ENCODE peak calls at places on chromosomes 3 and 15, in eight cellular contexts. P is left ventricle myocardium inferior, C is A673, L is uterus, Y is ovary, S is cardiac muscle cell, K is A549, N is psoas muscle. W is an unnamed sample. For H3K4me1, the result is how much of the 10 kb centered on the place peaks cover.

GRCh38 chr3:56547486-56547885 is 9.5 kb upstream of the CCDC66 start:
- DNase-seq in P (no peak), C (no peak), L (no peak), Y (no peak), S (no peak), K (no peak), N (no peak), W (no peak)

GRCh38 chr3:185460719-185461350 is 38.0 kb downstream of the TMEM41A start:
- DNase-seq in P (no peak), C (peak), L (no peak), Y (no peak), S (peak), K (peak), N (no peak), W (no peak)

GRCh38 chr3:94314218-94314883 is 251.5 kb downstream of the NSUN3 start:
- DNase-seq in P (no peak), C (no peak), L (no peak), Y (no peak), S (no peak), K (no peak), N (no peak), W (no peak)

GRCh38 chr3:133181364-133182254 is 143.4 kb downstream of the TMEM108 start:
- DNase-seq in P (no peak), C (no peak), L (no peak), Y (no peak), S (no peak), K (no peak), N (no peak), W (no peak)

GRCh38 chr3:147462856-147463255 is 53.7 kb downstream of the ZIC1 start:
- DNase-seq in P (no peak), C (no peak), L (no peak), Y (no peak), S (no peak), K (no peak), N (no peak), W (no peak)

GRCh38 chr3:190038050-190038631 is 82.6 kb downstream of the P3H2 start:
- DNase-seq in P (peak), C (peak), L (peak), Y (no peak), S (peak), K (peak), N (peak), W (no peak)

GRCh38 chr15:39479916-39480315 is 101.0 kb upstream of the THBS1 start:
- DNase-seq in P (no peak), C (no peak), L (no peak), Y (no peak), S (no peak), K (no peak), N (no peak), W (no peak)

GRCh38 chr3:45554001-45554691 is 40.4 kb upstream of the LIMD1 start:
- DNase-seq in P (peak), C (no peak), L (peak), Y (peak), S (peak), K (no peak), N (peak), W (no peak)

GRCh38 chr15:62896969-62897486 is 145.5 kb upstream of the TPM1 start:
- DNase-seq in P (peak), C (peak), L (peak), Y (peak), S (peak), K (peak), N (peak), W (peak)

GRCh38 chr15:38005949-38006800 is 71.7 kb downstream of the TMCO5A start:
- DNase-seq in P (no peak), C (no peak), L (no peak), Y (no peak), S (no peak), K (no peak), N (no peak), W (no peak)

GRCh38 chr15:38012894-38013293 is 78.5 kb downstream of the TMCO5A start:
- DNase-seq in P (no peak), C (no peak), L (no peak), Y (no peak), S (no peak), K (no peak), N (no peak), W (no peak)

DNA sequence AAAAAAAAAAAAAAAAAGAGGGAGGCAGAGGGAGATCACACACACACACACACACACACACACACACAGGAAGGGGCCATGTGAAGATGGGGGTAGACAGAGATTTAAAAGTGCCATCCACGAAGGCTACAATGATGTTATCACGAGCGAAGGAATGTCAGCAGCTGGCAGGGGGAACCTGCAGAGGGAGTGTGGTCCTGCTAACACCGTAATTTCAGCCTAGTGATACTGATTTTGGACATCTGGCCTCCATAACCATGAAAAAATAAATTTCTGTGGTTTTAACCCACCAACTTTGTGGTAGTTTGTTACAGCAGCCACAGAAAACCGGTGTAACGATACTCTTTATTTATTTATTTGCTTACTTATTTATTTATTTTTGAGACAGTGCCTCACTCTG is 76.0 kb downstream of the TMCO5A start:
- DNase-seq in P (no peak), C (no peak), L (no peak), Y (no peak), S (no peak), K (no peak), N (no peak), W (no peak)
- TF ChIP-seq CTCF in P (no peak), C (no peak), L (no peak), Y (no peak), S (no peak), K (no peak), N (no peak), W (no peak)

DNA sequence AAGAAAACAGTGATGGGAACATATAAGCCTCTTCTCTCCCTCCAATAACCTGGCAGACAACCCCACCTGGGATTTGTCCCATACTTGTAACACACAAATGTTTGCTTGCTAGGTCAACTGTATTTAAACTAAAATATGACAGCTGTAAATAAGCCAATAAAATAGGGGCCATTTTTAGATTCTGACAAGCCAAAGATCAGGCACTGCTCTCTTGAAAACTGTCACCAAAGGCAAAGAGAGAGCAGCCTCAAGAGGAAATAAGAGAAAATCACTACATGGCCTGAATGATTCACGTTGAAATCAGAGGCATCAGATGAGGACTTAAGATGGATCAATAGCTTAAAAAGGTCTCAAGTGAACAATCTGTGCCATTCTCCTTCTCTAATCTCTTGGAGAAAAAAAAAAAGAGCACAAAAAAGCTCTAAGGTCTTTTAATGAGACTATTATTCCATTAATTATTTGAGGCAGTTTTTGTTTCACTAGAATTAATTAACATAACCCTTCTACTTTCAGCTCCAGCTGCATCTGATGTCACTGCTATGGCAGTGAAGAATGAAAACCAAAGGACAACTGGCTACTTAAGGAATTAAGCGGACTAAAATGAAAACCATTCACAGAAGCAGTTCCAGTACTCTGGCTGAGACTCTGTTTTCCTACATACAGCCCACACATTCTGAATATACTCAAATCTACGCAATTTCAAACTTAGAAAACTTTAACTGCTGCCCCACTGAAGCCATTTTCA is 19.0 kb downstream of the MYO5A start:
- DNase-seq in P (no peak), C (no peak), L (no peak), Y (no peak), S (no peak), K (no peak), N (no peak), W (no peak)
- H3K4me1 ChIP-seq in P (under half), C (under half), L (under half), Y (under half), S (under half), K (under half), N (under half), W (under half)

GRCh38 chr3:52128118-52128683 is 26.0 kb downstream of the POC1A start:
- DNase-seq in P (no peak), C (peak), L (no peak), Y (no peak), S (peak), K (peak), N (peak), W (no peak)
- TF ChIP-seq CTCF in P (no peak), C (no peak), L (no peak), Y (no peak), S (no peak), K (no peak), N (no peak), W (no peak)

DNA sequence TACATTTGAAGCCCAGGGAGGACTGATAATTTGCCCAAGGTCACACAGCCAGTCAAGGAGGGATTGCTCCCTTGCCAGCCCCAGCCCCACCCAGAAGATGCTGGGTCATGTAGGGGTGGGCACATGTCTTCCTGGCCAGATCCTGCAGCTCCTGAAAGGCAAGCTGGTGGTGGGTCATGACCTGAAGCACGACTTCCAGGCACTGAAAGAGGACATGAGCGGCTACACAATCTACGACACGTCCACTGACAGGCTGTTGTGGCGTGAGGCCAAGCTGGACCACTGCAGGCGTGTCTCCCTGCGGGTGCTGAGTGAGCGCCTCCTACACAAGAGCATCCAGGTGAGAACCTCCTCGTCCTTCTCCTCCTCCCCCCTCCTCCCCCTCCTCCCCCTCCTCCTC is 13.2 kb downstream of the ISG20 start:
- DNase-seq in P (no peak), C (no peak), L (peak), Y (no peak), S (no peak), K (no peak), N (no peak), W (no peak)
- H3K4me1 ChIP-seq in P (under half), C (under half), L (under half), Y (under half), S (under half), K (under half), N (under half), W (under half)